ENCODE peak calls at places on chromosomes 7 and 10, in eight cellular contexts. I is pons; T is stromal cell of bone marrow; P is left cardiac atrium; A is SW 1271; K is NCI-H1092; L is HuH-7; Y is stimulated activated CD8-positive, alpha-beta memory T cell treated with anti-CD3 and anti-CD28 coated beads, Interleukin-4, amount 100 ng/mL, for 1 hour. F is an unnamed sample.
A peak's percentile ranks its signal among the peaks of the same experiment; 100 is the strongest.

GRCh38 chr10:78977761-78978305 is 90.9 kb upstream of the ZMIZ1 start:
- DNase-seq in I (no peak), T (peak; percentile 84), P (peak; percentile 50), A (no peak), K (no peak), L (peak; percentile 60), Y (no peak), F (no peak)

GRCh38 chr10:49089152-49089788 is 26.1 kb downstream of the VSTM4 start:
- DNase-seq in I (no peak), T (no peak), P (no peak), A (no peak), K (no peak), L (no peak), Y (no peak), F (no peak)

GRCh38 chr10:26057466-26057865 is 123.4 kb downstream of the MYO3A start:
- DNase-seq in I (no peak), T (no peak), P (no peak), A (no peak), K (no peak), L (no peak), Y (no peak), F (no peak)

GRCh38 chr7:127628445-127628844 is 10.5 kb upstream of the PAX4 start:
- DNase-seq in I (no peak), T (no peak), P (no peak), A (no peak), K (no peak), L (peak; percentile 38), Y (no peak), F (no peak)

GRCh38 chr7:24762771-24763170 is 5.5 kb upstream of the GSDME start:
- DNase-seq in I (no peak), T (no peak), P (no peak), A (no peak), K (no peak), L (no peak), Y (no peak), F (no peak)

GRCh38 chr7:44403775-44404174 is 78.4 kb upstream of the CAMK2B start:
- DNase-seq in I (no peak), T (no peak), P (no peak), A (no peak), K (no peak), L (no peak), Y (no peak), F (no peak)

GRCh38 chr7:35749548-35749947 is 51.3 kb upstream of the SEPTIN7 start:
- DNase-seq in I (no peak), T (no peak), P (peak; percentile 41), A (no peak), K (no peak), L (no peak), Y (no peak), F (no peak)

GRCh38 chr7:140542226-140542625 is 62.9 kb upstream of the MKRN1 start:
- DNase-seq in I (no peak), T (peak; percentile 44), P (peak; percentile 49), A (no peak), K (no peak), L (no peak), Y (no peak), F (peak; percentile 33)

GRCh38 chr10:84822926-84823325 is 494.5 kb downstream of the CCSER2 start:
- DNase-seq in I (peak; percentile 11), T (no peak), P (no peak), A (no peak), K (no peak), L (no peak), Y (no peak), F (no peak)

GRCh38 chr10:128305601-128306345 is 179.6 kb upstream of the MKI67 start:
- DNase-seq in I (no peak), T (no peak), P (no peak), A (no peak), K (no peak), L (no peak), Y (no peak), F (no peak)

GRCh38 chr7:3310884-3311283 is 9.8 kb downstream of the SDK1 start:
- DNase-seq in I (no peak), T (no peak), P (no peak), A (no peak), K (no peak), L (no peak), Y (no peak), F (no peak)

GRCh38 chr10:23516530-23516929 is 77.7 kb downstream of the OTUD1 start:
- DNase-seq in I (peak; percentile 56), T (no peak), P (no peak), A (no peak), K (no peak), L (peak; percentile 46), Y (no peak), F (no peak)

GRCh38 chr7:150432915-150433892 is 17.2 kb upstream of the GIMAP8 start:
- DNase-seq in I (peak; percentile 71), T (no peak), P (no peak), A (no peak), K (no peak), L (no peak), Y (no peak), F (no peak)

GRCh38 chr7:8442814-8443304 is 9.4 kb downstream of the NXPH1 start:
- DNase-seq in I (no peak), T (peak; percentile 2), P (peak; percentile 65), A (no peak), K (no peak), L (no peak), Y (peak; percentile 3), F (no peak)

GRCh38 chr7:99733448-99733847 is 1.5 kb downstream of the CYP3A7 start:
- DNase-seq in I (no peak), T (no peak), P (no peak), A (peak; percentile 2), K (no peak), L (no peak), Y (no peak), F (no peak)

GRCh38 chr10:75165684-75166622 is 44.6 kb upstream of the VDAC2 start:
- DNase-seq in I (no peak), T (no peak), P (no peak), A (no peak), K (no peak), L (no peak), Y (no peak), F (no peak)

GRCh38 chr7:136183981-136184380 is 206.8 kb upstream of the MTPN start:
- DNase-seq in I (peak; percentile 20), T (peak; percentile 2), P (no peak), A (no peak), K (no peak), L (no peak), Y (no peak), F (no peak)

GRCh38 chr10:59131673-59132072 is 44.8 kb upstream of the PHYHIPL start:
- DNase-seq in I (peak; percentile 56), T (no peak), P (no peak), A (no peak), K (no peak), L (no peak), Y (no peak), F (no peak)

GRCh38 chr7:113030489-113030888 is 56.1 kb downstream of the GPR85 start:
- DNase-seq in I (no peak), T (no peak), P (no peak), A (no peak), K (no peak), L (no peak), Y (no peak), F (no peak)

GRCh38 chr10:46556515-46557318 is at the start of gene GPRIN2:
- DNase-seq in I (no peak), T (no peak), P (no peak), A (no peak), K (no peak), L (no peak), Y (no peak), F (no peak)

GRCh38 chr7:42911482-42912447 is at the start of gene C7orf25:
- DNase-seq in I (peak; percentile 95), T (peak; percentile 81), P (peak; percentile 98), A (peak; percentile 88), K (peak; percentile 95), L (peak; percentile 88), Y (peak; percentile 92), F (peak; percentile 80)

GRCh38 chr7:1744296-1745017 is 74.4 kb downstream of the ELFN1 start:
- DNase-seq in I (no peak), T (no peak), P (no peak), A (no peak), K (no peak), L (no peak), Y (no peak), F (no peak)

GRCh38 chr10:77789016-77789415 is 137.5 kb downstream of the DLG5 start:
- DNase-seq in I (no peak), T (no peak), P (no peak), A (no peak), K (no peak), L (no peak), Y (no peak), F (no peak)

GRCh38 chr10:122515022-122515424 is 45.5 kb upstream of the DMBT1 start:
- DNase-seq in I (peak; percentile 64), T (no peak), P (no peak), A (no peak), K (no peak), L (no peak), Y (no peak), F (no peak)

GRCh38 chr7:26182706-26183105 is 17.8 kb downstream of the HNRNPA2B1 start:
- DNase-seq in I (no peak), T (no peak), P (no peak), A (no peak), K (no peak), L (no peak), Y (no peak), F (no peak)

GRCh38 chr10:10901906-10902305 is 115.8 kb upstream of the CELF2 start:
- DNase-seq in I (no peak), T (no peak), P (no peak), A (no peak), K (no peak), L (no peak), Y (no peak), F (no peak)

GRCh38 chr10:97311106-97311615 is 7.9 kb upstream of the FRAT1 start:
- DNase-seq in I (no peak), T (no peak), P (no peak), A (no peak), K (no peak), L (no peak), Y (no peak), F (no peak)

GRCh38 chr10:72564596-72564995 is 61.3 kb downstream of the MICU1 start:
- DNase-seq in I (no peak), T (peak; percentile 91), P (no peak), A (no peak), K (no peak), L (no peak), Y (no peak), F (no peak)

GRCh38 chr7:98617960-98618418 is 904 bp downstream of the NPTX2 start:
- DNase-seq in I (no peak), T (no peak), P (no peak), A (no peak), K (no peak), L (no peak), Y (no peak), F (no peak)

GRCh38 chr10:17290226-17290625 is 62.2 kb downstream of the VIM start:
- DNase-seq in I (peak; percentile 4), T (peak; percentile 10), P (no peak), A (no peak), K (peak; percentile 15), L (peak; percentile 8), Y (no peak), F (no peak)

GRCh38 chr10:132298038-132298935 is 9.5 kb downstream of the STK32C start:
- DNase-seq in I (no peak), T (no peak), P (peak; percentile 2), A (no peak), K (no peak), L (no peak), Y (no peak), F (no peak)

GRCh38 chr7:67343566-67343965 is 346.9 kb downstream of the TYW1 start:
- DNase-seq in I (peak; percentile 2), T (no peak), P (no peak), A (no peak), K (peak; percentile 70), L (no peak), Y (no peak), F (no peak)

GRCh38 chr10:132996603-132997343 is 54.4 kb upstream of the CFAP46 start:
- DNase-seq in I (no peak), T (no peak), P (no peak), A (no peak), K (no peak), L (no peak), Y (no peak), F (no peak)